ENCODE peak calls at places on chromosomes 6 and 20, in six cellular contexts. S is ecto neural progenitor cell, I is brain pericyte, Z is HCEC 1CT, K is RPMI7951, L is hepatocyte. O is an unnamed sample.

GRCh38 chr20:57980526-57980925 is 247.9 kb downstream of the ANKRD60 start:
- DNase-seq in L (no peak), Z (no peak), S (no peak), I (no peak), K (peak), O (no peak)

GRCh38 chr20:5829241-5829809 is 79.1 kb downstream of the SHLD1 start:
- DNase-seq in Z (no peak), S (no peak), I (no peak), K (no peak), L (no peak), O (no peak)

GRCh38 chr20:24506696-24507095 is 37.3 kb downstream of the SYNDIG1 start:
- DNase-seq in K (no peak), I (no peak), S (no peak), Z (no peak), L (no peak), O (no peak)

GRCh38 chr6:111427341-111428116 is 55.5 kb downstream of the REV3L start:
- DNase-seq in K (peak), I (peak), S (no peak), Z (peak), L (no peak), O (no peak)

GRCh38 chr6:148177589-148178233 is 164.9 kb upstream of the SASH1 start:
- DNase-seq in S (peak), L (peak), Z (peak), I (no peak), K (peak), O (peak)

GRCh38 chr6:142800240-142800639 is 144.7 kb downstream of the HIVEP2 start:
- DNase-seq in S (no peak), K (no peak), I (no peak), L (no peak), Z (no peak), O (no peak)

GRCh38 chr20:57421258-57422220 is 30.3 kb downstream of the RBM38 start:
- DNase-seq in S (no peak), L (no peak), Z (no peak), I (no peak), K (no peak), O (no peak)

GRCh38 chr6:140923048-140923447 is 1209.7 kb upstream of the GJE1 start:
- DNase-seq in S (no peak), Z (no peak), L (no peak), K (no peak), I (no peak), O (no peak)

GRCh38 chr6:145137425-145137824 is 597.9 kb downstream of the EPM2A start:
- DNase-seq in L (no peak), I (no peak), S (no peak), K (peak), Z (peak), O (no peak)

GRCh38 chr20:19964289-19965263 is 52.6 kb upstream of the NAA20 start:
- DNase-seq in L (peak), K (peak), S (no peak), Z (peak), I (peak), O (no peak)

GRCh38 chr6:156582509-156582992 is 194.6 kb upstream of the ARID1B start:
- DNase-seq in K (no peak), I (no peak), S (no peak), Z (no peak), L (no peak), O (no peak)

GRCh38 chr20:17227199-17227535 is 327 bp downstream of the PCSK2 start:
- DNase-seq in L (peak), I (no peak), K (no peak), S (peak), Z (no peak), O (no peak)

GRCh38 chr6:42533794-42534193 is 30.0 kb upstream of the UBR2 start:
- DNase-seq in K (no peak), L (no peak), Z (no peak), S (no peak), I (no peak), O (no peak)

GRCh38 chr6:55320691-55321086 is 6.6 kb upstream of the GFRAL start:
- DNase-seq in L (peak), Z (no peak), S (no peak), I (no peak), K (no peak), O (no peak)

GRCh38 chr6:140636698-140637402 is 1262.4 kb upstream of the CITED2 start:
- DNase-seq in Z (no peak), S (no peak), L (no peak), I (no peak), K (peak), O (no peak)

GRCh38 chr6:151440930-151441329 is 11.0 kb downstream of the RMND1 start:
- DNase-seq in I (no peak), K (no peak), S (no peak), L (no peak), Z (peak), O (no peak)

GRCh38 chr20:61434361-61434781 is 182.3 kb downstream of the CDH4 start:
- DNase-seq in S (peak), L (no peak), Z (no peak), K (no peak), I (no peak), O (no peak)

GRCh38 chr20:34522969-34523871 is 7.0 kb downstream of the DYNLRB1 start:
- DNase-seq in I (peak), K (peak), L (peak), Z (peak), S (no peak), O (no peak)

GRCh38 chr6:128124713-128125112 is 223.9 kb upstream of the THEMIS start:
- DNase-seq in Z (peak), S (no peak), L (peak), K (peak), I (no peak), O (no peak)

GRCh38 chr6:81734081-81734480 is 18.4 kb downstream of the TENT5A start:
- DNase-seq in Z (no peak), I (no peak), K (peak), L (no peak), S (no peak), O (no peak)

GRCh38 chr6:83883240-83883639 is 23.8 kb downstream of the CYB5R4 start:
- DNase-seq in Z (no peak), L (no peak), K (no peak), I (no peak), S (no peak), O (no peak)

GRCh38 chr6:15420959-15421438 is 175.1 kb downstream of the JARID2 start:
- DNase-seq in K (no peak), I (no peak), Z (no peak), L (no peak), S (no peak), O (no peak)

GRCh38 chr20:33273117-33273851 is 9.7 kb upstream of the BPIFB1 start:
- DNase-seq in L (no peak), S (no peak), K (no peak), I (no peak), Z (no peak), O (peak)

GRCh38 chr20:21398505-21399057 is 1.3 kb upstream of the NKX2-4 start:
- DNase-seq in L (no peak), Z (no peak), S (no peak), K (no peak), I (no peak), O (no peak)

GRCh38 chr6:33967966-33968724 is 164.3 kb upstream of the MLN start:
- DNase-seq in S (no peak), I (no peak), Z (peak), K (peak), L (no peak), O (no peak)

GRCh38 chr6:106972500-106972899 is 2.0 kb downstream of the CD24 start:
- DNase-seq in Z (no peak), S (peak), I (no peak), K (no peak), L (peak), O (no peak)

GRCh38 chr20:63592661-63593060 is 18.6 kb upstream of the HELZ2 start:
- DNase-seq in L (no peak), S (no peak), I (no peak), K (no peak), Z (no peak), O (no peak)

GRCh38 chr20:40251284-40251932 is 437.6 kb downstream of the MAFB start:
- DNase-seq in I (no peak), S (peak), K (peak), Z (no peak), L (peak), O (no peak)

GRCh38 chr6:31723245-31723979 is at the start of gene MPIG6B:
- DNase-seq in K (no peak), Z (no peak), S (no peak), I (no peak), L (no peak), O (no peak)

GRCh38 chr20:19699132-19699971 is 58.7 kb upstream of the RIN2 start:
- DNase-seq in Z (peak), I (no peak), S (no peak), K (peak), L (peak), O (no peak)

GRCh38 chr6:25301358-25301757 is 22.2 kb downstream of the CARMIL1 start:
- DNase-seq in K (no peak), S (no peak), I (no peak), L (no peak), Z (no peak), O (no peak)

GRCh38 chr6:79833264-79833663 is 114.1 kb downstream of the ELOVL4 start:
- DNase-seq in K (peak), Z (no peak), L (peak), I (no peak), S (no peak), O (no peak)

GRCh38 chr6:17268114-17268513 is 13.0 kb upstream of the RBM24 start:
- DNase-seq in L (no peak), K (peak), S (no peak), I (no peak), Z (no peak), O (no peak)

O was measured in occipital lobe.